ENCODE peak calls at places on chromosome 20, in six cellular contexts. R is nephron progenitor cell; T is mesendoderm; P is cerebellum; K is stimulated activated CD4-positive, alpha-beta T cell treated with anti-CD3 and anti-CD28 coated beads, TNF-alpha, amount 100 ng/mL, for 48 hours; Z is NCI-H748 treated with DMSO at 0.1 percent for 48 hours. W is an unnamed sample.

GRCh38 chr20:53872561-53873248 is 197.7 kb downstream of the BCAS1 start:
- DNase-seq in Z (no peak), R (no peak), T (no peak), K (no peak), P (no peak), W (no peak)

GRCh38 chr20:41627611-41628244 is 9.6 kb upstream of the CHD6 start:
- DNase-seq in K (no peak), Z (no peak), T (no peak), P (no peak), R (no peak), W (no peak)

GRCh38 chr20:51319522-51319921 is 223.0 kb downstream of the NFATC2 start:
- DNase-seq in P (no peak), T (no peak), K (no peak), R (no peak), Z (no peak), W (no peak)

GRCh38 chr20:953742-954141 is 37.6 kb upstream of the ANGPT4 start:
- DNase-seq in R (no peak), P (no peak), Z (no peak), K (no peak), T (peak), W (no peak)

GRCh38 chr20:3164763-3165410 is 5.2 kb upstream of the FASTKD5 start:
- DNase-seq in Z (no peak), T (no peak), R (no peak), P (peak), K (no peak), W (peak)

GRCh38 chr20:49646126-49646525 is 67.6 kb downstream of the B4GALT5 start:
- DNase-seq in K (no peak), R (no peak), P (no peak), Z (no peak), T (no peak), W (no peak)

GRCh38 chr20:41664584-41664983 is 46.4 kb upstream of the CHD6 start:
- DNase-seq in K (no peak), Z (no peak), T (peak), P (no peak), R (no peak), W (no peak)

GRCh38 chr20:51953731-51954340 is 151.5 kb upstream of the SALL4 start:
- DNase-seq in K (no peak), P (no peak), R (no peak), Z (no peak), T (no peak), W (no peak)

GRCh38 chr20:57594092-57594911 is 25.9 kb downstream of the ZBP1 start:
- DNase-seq in R (peak), Z (no peak), T (peak), K (peak), P (peak), W (peak)

GRCh38 chr20:24102749-24103148 is 114.2 kb upstream of the GGTLC1 start:
- DNase-seq in T (no peak), Z (no peak), R (no peak), P (no peak), K (no peak), W (no peak)

GRCh38 chr20:19407731-19408130 is 195.3 kb downstream of the SLC24A3 start:
- DNase-seq in R (no peak), T (peak), K (no peak), Z (no peak), P (no peak), W (no peak)

GRCh38 chr20:48703511-48704219 is 124.1 kb downstream of the PREX1 start:
- DNase-seq in R (no peak), T (no peak), Z (no peak), K (no peak), P (no peak), W (no peak)

GRCh38 chr20:44540834-44541233 is 19.0 kb upstream of the SERINC3 start:
- DNase-seq in P (no peak), R (no peak), T (peak), Z (no peak), K (no peak), W (no peak)

GRCh38 chr20:2402271-2402980 is 21.7 kb downstream of the TGM6 start:
- DNase-seq in T (peak), K (no peak), Z (no peak), R (no peak), P (no peak), W (no peak)

GRCh38 chr20:17871181-17871580 is 97.4 kb downstream of the SNX5 start:
- DNase-seq in R (no peak), K (no peak), P (no peak), Z (no peak), T (peak), W (no peak)

GRCh38 chr20:638579-638978 is 14.4 kb downstream of the SRXN1 start:
- DNase-seq in P (no peak), R (no peak), Z (no peak), T (no peak), K (no peak), W (no peak)

GRCh38 chr20:43603124-43603523 is 12.4 kb downstream of the IFT52 start:
- DNase-seq in K (no peak), Z (no peak), T (no peak), P (no peak), R (no peak), W (no peak)

GRCh38 chr20:22312744-22313346 is 271.5 kb downstream of the FOXA2 start:
- DNase-seq in P (no peak), Z (peak), R (peak), T (peak), K (no peak), W (peak)

GRCh38 chr20:49324306-49324705 is 46.4 kb upstream of the ZNFX1 start:
- DNase-seq in K (no peak), T (no peak), R (no peak), P (no peak), Z (no peak), W (no peak)

GRCh38 chr20:50601511-50602431 is 89.6 kb downstream of the RIPOR3 start:
- DNase-seq in P (no peak), Z (no peak), R (no peak), T (no peak), K (no peak), W (no peak)

GRCh38 chr20:9550283-9550682 is 35.9 kb downstream of the LAMP5 start:
- DNase-seq in K (no peak), T (no peak), P (no peak), Z (no peak), R (no peak), W (no peak)

GRCh38 chr20:58634818-58635665 is 16.0 kb upstream of the STX16 start:
- DNase-seq in R (no peak), P (no peak), K (no peak), T (no peak), Z (no peak), W (no peak)

GRCh38 chr20:22578221-22579118 is 5.9 kb downstream of the FOXA2 start:
- DNase-seq in K (no peak), T (peak), P (no peak), Z (no peak), R (peak), W (no peak)

GRCh38 chr20:50304883-50305635 is 114.4 kb downstream of the CEBPB start:
- DNase-seq in P (no peak), T (no peak), K (no peak), Z (no peak), R (no peak), W (no peak)

GRCh38 chr20:13644010-13644409 is 5.3 kb upstream of the TASP1 start:
- DNase-seq in P (no peak), T (no peak), R (no peak), K (no peak), Z (peak), W (no peak)

GRCh38 chr20:38196592-38196991 is 31.5 kb upstream of the TGM2 start:
- DNase-seq in R (no peak), Z (no peak), P (no peak), T (no peak), K (no peak), W (no peak)

GRCh38 chr20:45890997-45891983 is at the start of the genes CTSA and NEURL2:
- DNase-seq in P (peak), R (peak), T (peak), Z (peak), K (peak), W (peak)

GRCh38 chr20:58630063-58630462 is 21.0 kb upstream of the STX16 start:
- DNase-seq in K (no peak), P (no peak), T (no peak), Z (no peak), R (no peak), W (no peak)

GRCh38 chr20:45564760-45565276 is 14.3 kb downstream of the WFDC8 start:
- DNase-seq in K (no peak), Z (no peak), R (no peak), P (no peak), T (no peak), W (no peak)

GRCh38 chr20:43404880-43405279 is 52.8 kb upstream of the SRSF6 start:
- DNase-seq in R (no peak), T (peak), K (no peak), Z (no peak), P (no peak), W (no peak)

GRCh38 chr20:41032243-41032642 is 3.6 kb downstream of the TOP1 start:
- DNase-seq in K (no peak), P (no peak), Z (no peak), R (no peak), T (no peak), W (no peak)

GRCh38 chr20:10217517-10218410 is 866 bp upstream of the SNAP25 start:
- DNase-seq in P (peak), R (peak), K (no peak), Z (peak), T (peak), W (peak)

GRCh38 chr20:35523298-35523888 is 6.1 kb downstream of the C20orf173 start:
- DNase-seq in P (no peak), K (no peak), R (peak), Z (no peak), T (peak), W (no peak)